ENCODE peak calls at places on chromosomes 7 and 10, in six cellular contexts. B, A, V, X, O and K are unnamed samples.

GRCh38 chr10:84333864-84334451 is 5.6 kb downstream of the CCSER2 start:
- DNase-seq in B (no peak), X (peak), V (no peak), A (peak), O (no peak), K (peak)

GRCh38 chr10:70335246-70335613 is 47.2 kb downstream of the LRRC20 start:
- DNase-seq in X (no peak), B (no peak), O (no peak), V (no peak), A (no peak), K (no peak)

GRCh38 chr10:15419279-15419874 is 48.3 kb upstream of the FAM171A1 start:
- DNase-seq in A (peak), V (peak), O (no peak), X (peak), B (no peak), K (peak)

GRCh38 chr10:89102710-89103109 is 104.4 kb downstream of the CH25H start:
- DNase-seq in A (no peak), O (no peak), B (no peak), V (no peak), X (no peak), K (no peak)

GRCh38 chr10:65294329-65294728 is 1631.5 kb upstream of the LRRTM3 start:
- DNase-seq in B (no peak), A (peak), X (no peak), V (no peak), O (no peak), K (no peak)

GRCh38 chr7:28017372-28017771 is 163.2 kb downstream of the JAZF1 start:
- DNase-seq in A (peak), X (no peak), B (no peak), O (no peak), V (no peak), K (no peak)

GRCh38 chr7:148700693-148701092 is 2.0 kb downstream of the CUL1 start:
- DNase-seq in X (peak), A (peak), B (no peak), O (no peak), V (no peak), K (no peak)

GRCh38 chr7:84654287-84654686 is 459.7 kb upstream of the SEMA3A start:
- DNase-seq in V (no peak), A (no peak), B (no peak), O (no peak), X (no peak), K (no peak)

GRCh38 chr7:151408839-151409554 is 841 bp downstream of the WDR86 start:
- DNase-seq in B (peak), X (peak), A (peak), V (peak), O (no peak), K (no peak)

GRCh38 chr7:40799-41750 is 151.3 kb upstream of the FAM20C start:
- DNase-seq in V (peak), A (no peak), X (no peak), B (no peak), O (no peak), K (no peak)

GRCh38 chr10:6729967-6730366 is 149.9 kb upstream of the PRKCQ start:
- DNase-seq in X (no peak), V (no peak), A (peak), O (no peak), B (no peak), K (no peak)

GRCh38 chr7:34315032-34315431 is 343.0 kb upstream of the NPSR1 start:
- DNase-seq in V (no peak), B (no peak), X (no peak), A (peak), O (no peak), K (no peak)

GRCh38 chr10:26777686-26778085 is 80.2 kb downstream of the PDSS1 start:
- DNase-seq in B (no peak), X (no peak), V (no peak), A (no peak), O (no peak), K (no peak)

GRCh38 chr7:2803755-2804154 is 40.4 kb downstream of the GNA12 start:
- DNase-seq in X (no peak), A (no peak), V (no peak), O (no peak), B (no peak), K (no peak)

GRCh38 chr7:34061175-34061574 is 155.8 kb downstream of the BMPER start:
- DNase-seq in V (no peak), O (no peak), A (peak), X (no peak), B (no peak), K (no peak)

GRCh38 chr10:61761825-61762217 is 99.1 kb downstream of the CABCOCO1 start:
- DNase-seq in B (no peak), V (no peak), X (no peak), A (no peak), O (no peak), K (no peak)

GRCh38 chr10:131650771-131651673 is 249.8 kb upstream of the PPP2R2D start:
- DNase-seq in B (no peak), V (no peak), A (no peak), X (no peak), O (peak), K (no peak)

GRCh38 chr10:72013202-72013945 is 49.2 kb downstream of the CHST3 start:
- DNase-seq in A (no peak), O (no peak), V (no peak), X (no peak), B (no peak), K (no peak)

GRCh38 chr10:119667562-119668328 is 16.6 kb downstream of the BAG3 start:
- DNase-seq in V (no peak), O (peak), A (peak), X (no peak), B (no peak), K (no peak)

GRCh38 chr10:55734112-55734511 is 626.9 kb downstream of the ZWINT start:
- DNase-seq in O (no peak), X (no peak), V (no peak), B (no peak), A (no peak), K (no peak)

GRCh38 chr7:70520604-70521003 is 611.3 kb upstream of the GALNT17 start:
- DNase-seq in X (no peak), V (no peak), O (no peak), A (no peak), B (no peak), K (no peak)

GRCh38 chr7:135169141-135169935 is 1.2 kb downstream of the CYREN start:
- DNase-seq in V (peak), O (no peak), B (peak), X (peak), A (peak), K (peak)

GRCh38 chr10:10911471-10911921 is 106.2 kb upstream of the CELF2 start:
- DNase-seq in A (peak), O (peak), X (no peak), V (no peak), B (peak), K (no peak)

GRCh38 chr7:26787696-26788095 is 76.7 kb downstream of the SKAP2 start:
- DNase-seq in A (no peak), V (no peak), B (no peak), X (no peak), O (no peak), K (no peak)

GRCh38 chr10:66925896-66926719 is at the start of gene LRRTM3:
- DNase-seq in X (peak), A (peak), V (peak), O (peak), B (peak), K (peak)

GRCh38 chr10:127802532-127803055 is 65.6 kb downstream of the FOXI2 start:
- DNase-seq in V (no peak), A (no peak), B (no peak), X (no peak), O (no peak), K (no peak)

GRCh38 chr10:83908506-83908905 is 230.8 kb upstream of the GHITM start:
- DNase-seq in X (no peak), O (no peak), A (no peak), B (no peak), V (no peak), K (no peak)

GRCh38 chr10:113746188-113746950 is 5.1 kb upstream of the PLEKHS1 start:
- DNase-seq in V (no peak), X (no peak), B (no peak), A (peak), O (no peak), K (no peak)

GRCh38 chr7:157220916-157221569 is 82.3 kb downstream of the UBE3C start:
- DNase-seq in A (no peak), V (no peak), B (no peak), O (no peak), X (no peak), K (no peak)

GRCh38 chr7:26001662-26002244 is 150.2 kb upstream of the NFE2L3 start:
- DNase-seq in A (no peak), B (no peak), X (no peak), V (no peak), O (no peak), K (no peak)

GRCh38 chr10:3292601-3293000 is 120.0 kb upstream of the PITRM1 start:
- DNase-seq in B (no peak), V (no peak), O (no peak), X (no peak), A (no peak), K (no peak)

GRCh38 chr7:68269410-68269809 is 1272.8 kb downstream of the TYW1 start:
- DNase-seq in A (peak), V (no peak), O (no peak), X (no peak), B (no peak), K (no peak)

GRCh38 chr7:30977896-30978564 is 14.3 kb downstream of the GHRHR start:
- DNase-seq in B (peak), A (peak), V (no peak), X (no peak), O (no peak), K (no peak)

GRCh38 chr10:48400850-48401220 is 94.4 kb downstream of the MAPK8 start:
- DNase-seq in B (no peak), X (no peak), O (no peak), V (no peak), A (no peak), K (no peak)

GRCh38 chr10:48399551-48399950 is 93.1 kb downstream of the MAPK8 start:
- DNase-seq in A (no peak), B (no peak), X (no peak), V (no peak), O (no peak), K (no peak)

GRCh38 chr10:48399056-48399541 is 92.6 kb downstream of the MAPK8 start:
- DNase-seq in O (no peak), B (peak), A (no peak), X (no peak), V (no peak), K (no peak)

GRCh38 chr10:48398261-48398660 is 91.8 kb downstream of the MAPK8 start:
- DNase-seq in V (no peak), A (no peak), B (no peak), O (no peak), X (no peak), K (no peak)

GRCh38 chr10:48400129-48400849 is 93.8 kb downstream of the MAPK8 start:
- DNase-seq in B (no peak), A (no peak), O (no peak), V (no peak), X (no peak), K (no peak)
- TF ChIP-seq CTCF in B (no peak), A (no peak), O (no peak), V (no peak), X (no peak), K (no peak)

DNA sequence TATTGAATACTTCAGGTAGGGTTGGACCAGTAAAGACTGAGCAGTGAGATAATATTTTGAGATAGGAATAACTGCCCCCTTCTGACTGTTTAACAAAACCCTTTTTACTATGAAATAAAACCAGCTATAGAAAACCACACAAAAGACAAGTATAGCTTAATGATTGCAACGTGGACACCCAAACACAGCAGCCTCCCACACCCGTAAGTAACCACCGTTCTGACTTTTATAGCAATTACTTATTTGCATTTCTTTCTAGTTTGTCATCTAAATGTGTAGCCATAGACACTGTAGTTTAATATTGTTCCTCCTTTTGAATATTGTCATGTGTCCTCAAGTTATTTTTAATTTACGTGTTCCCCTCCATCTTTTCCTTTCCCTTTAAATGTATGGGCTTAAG is 42.9 kb upstream of the SYPL1 start:
- DNase-seq in B (no peak), V (no peak), O (no peak), X (no peak), A (no peak), K (no peak)
- TF ChIP-seq CTCF in B (no peak), V (no peak), O (no peak), X (no peak), A (no peak), K (no peak)

DNA sequence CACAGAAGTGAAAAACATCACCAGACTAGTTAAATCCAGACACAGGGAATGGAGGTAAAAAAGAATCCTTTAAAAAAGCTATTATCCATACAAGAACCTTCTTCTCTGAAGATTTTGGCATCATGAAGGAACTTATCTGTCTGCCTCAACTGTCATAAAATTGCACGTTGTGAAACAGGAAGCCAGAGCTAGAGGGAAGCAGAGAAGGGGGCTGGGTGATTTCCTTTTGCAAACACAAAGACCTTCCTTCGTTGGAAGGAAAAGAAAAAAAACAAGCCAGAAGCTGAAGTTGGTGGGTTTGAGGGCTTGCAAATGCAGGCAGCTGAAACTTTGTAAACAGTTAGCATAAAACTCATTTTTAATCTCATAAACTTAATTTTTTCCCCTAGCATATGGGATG is 101.5 kb downstream of the OTUD1 start:
- DNase-seq in O (no peak), V (peak), X (peak), A (no peak), B (no peak), K (no peak)
- TF ChIP-seq CTCF in O (no peak), V (no peak), X (no peak), A (no peak), B (no peak), K (no peak)

DNA sequence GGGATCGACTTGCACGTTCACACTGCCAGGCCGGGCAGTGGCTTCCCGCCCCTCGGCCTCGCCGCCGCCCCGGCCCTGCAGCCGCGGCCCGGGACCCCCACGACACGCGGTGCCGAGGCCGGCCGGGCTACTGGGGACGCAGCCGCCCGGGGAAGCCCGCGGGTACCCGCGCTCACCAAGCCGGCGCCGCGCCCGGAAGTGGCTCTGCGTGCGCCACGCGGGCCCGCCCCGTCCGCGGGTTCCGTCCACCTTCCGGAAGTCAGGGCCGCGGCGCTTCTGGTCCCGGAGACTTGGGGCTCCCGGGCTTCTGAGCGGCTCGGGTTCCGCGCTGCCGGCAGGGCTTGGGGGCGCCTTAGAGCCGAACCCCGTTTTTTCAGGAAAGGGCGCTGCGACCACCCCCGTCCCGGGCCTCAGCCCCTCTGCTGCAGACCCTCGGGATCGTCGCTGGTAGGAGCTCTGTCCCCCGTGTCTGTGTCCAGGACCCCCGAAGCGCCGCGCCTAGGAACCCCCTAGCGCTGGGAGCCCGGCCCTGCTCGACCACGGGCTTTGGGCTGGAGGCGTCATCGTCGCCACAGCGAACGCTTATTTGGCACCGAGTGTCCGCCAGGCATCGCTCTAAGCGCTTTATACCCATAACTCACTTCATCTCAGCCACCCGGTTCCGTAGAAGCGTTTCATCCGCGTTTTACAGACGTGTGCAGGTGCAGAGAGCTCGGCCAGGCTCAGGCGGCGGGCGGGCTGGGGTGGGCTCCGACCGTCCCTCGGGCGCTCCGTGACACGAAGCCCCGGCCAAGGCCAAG is at the start of gene PSMG3:
- DNase-seq in A (peak), B (peak), O (peak), X (peak), V (peak), K (peak)
- TF ChIP-seq CTCF in A (peak), B (peak), O (peak), X (peak), V (no peak), K (peak)

GRCh38 chr10:111037868-111038267 is 39.0 kb upstream of the ADRA2A start:
- DNase-seq in V (no peak), A (peak), X (no peak), B (no peak), O (no peak), K (no peak)
- TF ChIP-seq CTCF in V (peak), A (peak), X (no peak), B (peak), O (no peak), K (no peak)

GRCh38 chr7:75878769-75879596 is at the start of gene RHBDD2:
- DNase-seq in A (peak), B (peak), X (peak), O (peak), V (peak), K (peak)
- TF ChIP-seq CTCF in A (no peak), B (peak), X (peak), O (peak), V (no peak), K (peak)

GRCh38 chr10:30821994-30822692 is 192.6 kb upstream of the LYZL2 start:
- DNase-seq in A (no peak), O (no peak), V (no peak), B (no peak), X (no peak), K (no peak)
- TF ChIP-seq CTCF in A (no peak), O (no peak), V (no peak), B (no peak), X (no peak), K (no peak)

GRCh38 chr7:93551063-93551895 is 23.2 kb downstream of the CALCR start:
- DNase-seq in A (peak), X (peak), O (no peak), B (no peak), V (peak), K (no peak)
- TF ChIP-seq CTCF in A (peak), X (peak), O (peak), B (peak), V (peak), K (peak)

GRCh38 chr10:17257466-17258321 is 29.7 kb downstream of the VIM start:
- DNase-seq in V (peak), A (peak), O (peak), X (peak), B (peak), K (peak)
- TF ChIP-seq CTCF in V (peak), A (peak), O (peak), X (peak), B (peak), K (peak)

GRCh38 chr10:1715821-1716220 is 21.5 kb downstream of the ADARB2 start:
- DNase-seq in V (peak), B (peak), X (peak), A (no peak), O (no peak), K (peak)
- TF ChIP-seq CTCF in V (peak), B (peak), X (no peak), A (no peak), O (no peak), K (peak)